ENCODE peak calls at places on chromosomes 12 and 14, in seven cellular contexts. U is transverse colon, Q is substantia nigra, O is ACHN, J is astrocyte of the spinal cord, X is NCI-H345, W is hypothalamus. V is an unnamed sample.

GRCh38 chr12:96473394-96474093 is 15.8 kb upstream of the CFAP54 start:
- DNase-seq in U (no peak), Q (no peak), O (no peak), J (no peak), X (no peak), W (no peak), V (no peak)

GRCh38 chr12:99157946-99158345 is 489.6 kb upstream of the GARIN6 start:
- DNase-seq in U (no peak), Q (no peak), O (peak), J (peak), X (no peak), W (no peak), V (no peak)

GRCh38 chr12:79296871-79297270 is 393.9 kb downstream of the PAWR start:
- DNase-seq in U (no peak), Q (no peak), O (no peak), J (no peak), X (no peak), W (no peak), V (no peak)

GRCh38 chr12:101051901-101052550 is 158.0 kb downstream of the SLC5A8 start:
- DNase-seq in U (peak), Q (no peak), O (peak), J (peak), X (no peak), W (no peak), V (no peak)

GRCh38 chr12:57610553-57611115 is 601 bp upstream of the ARHGEF25 start:
- DNase-seq in U (peak), Q (no peak), O (no peak), J (no peak), X (no peak), W (no peak), V (no peak)

GRCh38 chr14:23492618-23493272 is 23.2 kb downstream of the NGDN start:
- DNase-seq in U (no peak), Q (no peak), O (no peak), J (no peak), X (no peak), W (no peak), V (no peak)

GRCh38 chr12:15152456-15152855 is 68.8 kb downstream of the RERG start:
- DNase-seq in U (no peak), Q (no peak), O (peak), J (peak), X (no peak), W (no peak), V (no peak)

GRCh38 chr12:13504074-13504473 is 307.5 kb downstream of the EMP1 start:
- DNase-seq in U (no peak), Q (no peak), O (no peak), J (peak), X (no peak), W (no peak), V (no peak)

GRCh38 chr12:124927325-124928094 is 13.1 kb upstream of the UBC start:
- DNase-seq in U (peak), Q (no peak), O (peak), J (peak), X (no peak), W (no peak), V (peak)

GRCh38 chr12:3255071-3255470 is 177.9 kb downstream of the TSPAN9 start:
- DNase-seq in U (no peak), Q (no peak), O (no peak), J (no peak), X (no peak), W (no peak), V (no peak)

GRCh38 chr12:42360747-42361403 is 34.9 kb downstream of the PPHLN1 start:
- DNase-seq in U (no peak), Q (no peak), O (no peak), J (no peak), X (no peak), W (no peak), V (no peak)

GRCh38 chr12:95202691-95203476 is 14.4 kb downstream of the FGD6 start:
- DNase-seq in U (no peak), Q (no peak), O (no peak), J (peak), X (no peak), W (no peak), V (no peak)

GRCh38 chr12:46263140-46264017 is 5.5 kb downstream of the SLC38A1 start:
- DNase-seq in U (no peak), Q (no peak), O (peak), J (no peak), X (no peak), W (no peak), V (no peak)

GRCh38 chr14:22471545-22472121 is 117.4 kb downstream of the DAD1 start:
- DNase-seq in U (peak), Q (no peak), O (no peak), J (peak), X (no peak), W (peak), V (peak)

GRCh38 chr12:19234991-19235876 is 105.7 kb downstream of the PLEKHA5 start:
- DNase-seq in U (no peak), Q (no peak), O (no peak), J (peak), X (no peak), W (no peak), V (no peak)

GRCh38 chr14:94342334-94342934 is 19.3 kb upstream of the SERPINA6 start:
- DNase-seq in U (peak), Q (no peak), O (peak), J (peak), X (peak), W (no peak), V (peak)

GRCh38 chr12:68042212-68042699 is 53.0 kb downstream of the IFNG-AS1 start:
- DNase-seq in U (no peak), Q (no peak), O (peak), J (no peak), X (peak), W (no peak), V (no peak)

GRCh38 chr14:92615451-92615850 is 101.9 kb downstream of the RIN3 start:
- DNase-seq in U (no peak), Q (no peak), O (no peak), J (no peak), X (no peak), W (no peak), V (no peak)

GRCh38 chr12:41052441-41052840 is 135.7 kb upstream of the PDZRN4 start:
- DNase-seq in U (no peak), Q (no peak), O (no peak), J (no peak), X (no peak), W (no peak), V (no peak)

GRCh38 chr12:45209784-45210183 is 6.1 kb upstream of the ANO6 start:
- DNase-seq in U (no peak), Q (no peak), O (no peak), J (no peak), X (no peak), W (no peak), V (no peak)

GRCh38 chr14:92646952-92647461 is 101.4 kb downstream of the LGMN start:
- DNase-seq in U (peak), Q (no peak), O (no peak), J (peak), X (no peak), W (no peak), V (peak)

GRCh38 chr14:76763362-76764041 is 2.2 kb downstream of the VASH1 start:
- DNase-seq in U (no peak), Q (no peak), O (no peak), J (no peak), X (no peak), W (peak), V (peak)

GRCh38 chr12:47066278-47067048 is 13.0 kb upstream of the PCED1B start:
- DNase-seq in U (no peak), Q (no peak), O (no peak), J (no peak), X (no peak), W (no peak), V (no peak)

GRCh38 chr14:21241218-21241819 is 27.9 kb downstream of the HNRNPC start:
- DNase-seq in U (no peak), Q (no peak), O (peak), J (peak), X (no peak), W (no peak), V (no peak)